ENCODE peak calls at places on chromosomes 3 and 15, in seven cellular contexts. One of them, this sample, is unnamed.

GRCh38 chr15:66734961-66735908 is 33.2 kb downstream of the SMAD6 start:
- DNase-seq in adipocyte: no peak
- DNase-seq in upper lobe of right lung: peak
- DNase-seq in fibroblast of lung: no peak
- DNase-seq in fibroblast of the aortic adventitia: peak
- DNase-seq in effector memory CD4-positive, alpha-beta T cell: no peak
- DNase-seq in fibroblast of pulmonary artery: no peak
- DNase-seq in this sample: no peak

GRCh38 chr3:108088697-108089096 is 2.1 kb downstream of the CD47 start:
- DNase-seq in adipocyte: peak
- DNase-seq in fibroblast of lung: peak
- DNase-seq in fibroblast of pulmonary artery: no peak
- DNase-seq in fibroblast of the aortic adventitia: peak
- DNase-seq in upper lobe of right lung: no peak
- DNase-seq in effector memory CD4-positive, alpha-beta T cell: peak
- DNase-seq in this sample: no peak

GRCh38 chr3:46856576-46857471 is 6.4 kb downstream of the MYL3 start:
- DNase-seq in upper lobe of right lung: peak
- DNase-seq in fibroblast of pulmonary artery: no peak
- DNase-seq in effector memory CD4-positive, alpha-beta T cell: no peak
- DNase-seq in fibroblast of the aortic adventitia: no peak
- DNase-seq in adipocyte: no peak
- DNase-seq in fibroblast of lung: no peak
- DNase-seq in this sample: no peak

GRCh38 chr3:13018561-13019242 is 54.5 kb downstream of the IQSEC1 start:
- DNase-seq in adipocyte: no peak
- DNase-seq in fibroblast of the aortic adventitia: no peak
- DNase-seq in fibroblast of pulmonary artery: no peak
- DNase-seq in upper lobe of right lung: no peak
- DNase-seq in effector memory CD4-positive, alpha-beta T cell: no peak
- DNase-seq in fibroblast of lung: no peak
- DNase-seq in this sample: no peak

GRCh38 chr3:114506622-114507300 is 212.9 kb downstream of the TIGIT start:
- DNase-seq in fibroblast of pulmonary artery: peak
- DNase-seq in adipocyte: peak
- DNase-seq in upper lobe of right lung: no peak
- DNase-seq in fibroblast of the aortic adventitia: peak
- DNase-seq in effector memory CD4-positive, alpha-beta T cell: no peak
- DNase-seq in fibroblast of lung: peak
- DNase-seq in this sample: no peak

GRCh38 chr3:171776839-171777607 is 33.3 kb downstream of the PLD1 start:
- DNase-seq in fibroblast of pulmonary artery: no peak
- DNase-seq in fibroblast of the aortic adventitia: no peak
- DNase-seq in effector memory CD4-positive, alpha-beta T cell: no peak
- DNase-seq in fibroblast of lung: no peak
- DNase-seq in upper lobe of right lung: no peak
- DNase-seq in adipocyte: no peak
- DNase-seq in this sample: no peak

GRCh38 chr3:150376001-150376848 is 31.9 kb upstream of the TSC22D2 start:
- DNase-seq in fibroblast of pulmonary artery: peak
- DNase-seq in effector memory CD4-positive, alpha-beta T cell: no peak
- DNase-seq in fibroblast of the aortic adventitia: peak
- DNase-seq in fibroblast of lung: peak
- DNase-seq in adipocyte: peak
- DNase-seq in upper lobe of right lung: no peak
- DNase-seq in this sample: no peak

GRCh38 chr3:69385033-69385722 is 710 bp downstream of the FRMD4B start:
- DNase-seq in adipocyte: no peak
- DNase-seq in fibroblast of pulmonary artery: no peak
- DNase-seq in fibroblast of the aortic adventitia: no peak
- DNase-seq in upper lobe of right lung: no peak
- DNase-seq in fibroblast of lung: no peak
- DNase-seq in effector memory CD4-positive, alpha-beta T cell: no peak
- DNase-seq in this sample: no peak

GRCh38 chr15:80906159-80906775 is 83.4 kb downstream of the MESD start:
- DNase-seq in adipocyte: peak
- DNase-seq in upper lobe of right lung: no peak
- DNase-seq in fibroblast of lung: peak
- DNase-seq in effector memory CD4-positive, alpha-beta T cell: no peak
- DNase-seq in fibroblast of pulmonary artery: no peak
- DNase-seq in fibroblast of the aortic adventitia: no peak
- DNase-seq in this sample: peak

GRCh38 chr3:138367912-138368311 is 19.5 kb downstream of the MRAS start:
- DNase-seq in adipocyte: peak
- DNase-seq in fibroblast of the aortic adventitia: peak
- DNase-seq in fibroblast of pulmonary artery: peak
- DNase-seq in fibroblast of lung: no peak
- DNase-seq in upper lobe of right lung: peak
- DNase-seq in effector memory CD4-positive, alpha-beta T cell: no peak
- DNase-seq in this sample: no peak

GRCh38 chr3:29694783-29695182 is 413.9 kb downstream of the RBMS3 start:
- DNase-seq in upper lobe of right lung: no peak
- DNase-seq in effector memory CD4-positive, alpha-beta T cell: no peak
- DNase-seq in adipocyte: peak
- DNase-seq in fibroblast of the aortic adventitia: peak
- DNase-seq in fibroblast of lung: peak
- DNase-seq in fibroblast of pulmonary artery: peak
- DNase-seq in this sample: peak

GRCh38 chr3:125319765-125320164 is 55.4 kb downstream of the ZNF148 start:
- DNase-seq in fibroblast of pulmonary artery: no peak
- DNase-seq in upper lobe of right lung: no peak
- DNase-seq in fibroblast of lung: no peak
- DNase-seq in effector memory CD4-positive, alpha-beta T cell: no peak
- DNase-seq in fibroblast of the aortic adventitia: no peak
- DNase-seq in adipocyte: no peak
- DNase-seq in this sample: no peak

GRCh38 chr3:102673271-102674115 is 238.7 kb downstream of the ZPLD1 start:
- DNase-seq in fibroblast of pulmonary artery: peak
- DNase-seq in fibroblast of lung: peak
- DNase-seq in adipocyte: peak
- DNase-seq in upper lobe of right lung: peak
- DNase-seq in effector memory CD4-positive, alpha-beta T cell: no peak
- DNase-seq in fibroblast of the aortic adventitia: peak
- DNase-seq in this sample: no peak

GRCh38 chr3:41508063-41508696 is 308.9 kb downstream of the CTNNB1 start:
- DNase-seq in fibroblast of the aortic adventitia: no peak
- DNase-seq in upper lobe of right lung: no peak
- DNase-seq in fibroblast of lung: no peak
- DNase-seq in fibroblast of pulmonary artery: no peak
- DNase-seq in adipocyte: no peak
- DNase-seq in effector memory CD4-positive, alpha-beta T cell: no peak
- DNase-seq in this sample: no peak

GRCh38 chr3:131328739-131329138 is 52.8 kb upstream of the NUDT16 start:
- DNase-seq in fibroblast of the aortic adventitia: no peak
- DNase-seq in fibroblast of pulmonary artery: no peak
- DNase-seq in effector memory CD4-positive, alpha-beta T cell: no peak
- DNase-seq in fibroblast of lung: no peak
- DNase-seq in adipocyte: no peak
- DNase-seq in upper lobe of right lung: no peak
- DNase-seq in this sample: no peak

GRCh38 chr15:64466408-64467116 is 6.2 kb downstream of the ZNF609 start:
- DNase-seq in fibroblast of pulmonary artery: no peak
- DNase-seq in effector memory CD4-positive, alpha-beta T cell: no peak
- DNase-seq in upper lobe of right lung: no peak
- DNase-seq in fibroblast of lung: no peak
- DNase-seq in adipocyte: no peak
- DNase-seq in fibroblast of the aortic adventitia: no peak
- DNase-seq in this sample: no peak

GRCh38 chr3:94185753-94186152 is 122.9 kb downstream of the NSUN3 start:
- DNase-seq in fibroblast of pulmonary artery: no peak
- DNase-seq in effector memory CD4-positive, alpha-beta T cell: no peak
- DNase-seq in adipocyte: no peak
- DNase-seq in fibroblast of the aortic adventitia: peak
- DNase-seq in fibroblast of lung: no peak
- DNase-seq in upper lobe of right lung: no peak
- DNase-seq in this sample: no peak

GRCh38 chr15:43498988-43499387 is 6.0 kb upstream of the TP53BP1 start:
- DNase-seq in adipocyte: no peak
- DNase-seq in fibroblast of pulmonary artery: no peak
- DNase-seq in upper lobe of right lung: no peak
- DNase-seq in fibroblast of lung: no peak
- DNase-seq in effector memory CD4-positive, alpha-beta T cell: no peak
- DNase-seq in fibroblast of the aortic adventitia: no peak
- DNase-seq in this sample: no peak

GRCh38 chr3:128051459-128051836 is 789 bp upstream of the SEC61A1 start:
- DNase-seq in fibroblast of the aortic adventitia: no peak
- DNase-seq in effector memory CD4-positive, alpha-beta T cell: no peak
- DNase-seq in adipocyte: no peak
- DNase-seq in upper lobe of right lung: no peak
- DNase-seq in fibroblast of pulmonary artery: no peak
- DNase-seq in fibroblast of lung: no peak
- DNase-seq in this sample: no peak

GRCh38 chr3:10763817-10764313 is 52.2 kb upstream of the SLC6A11 start:
- DNase-seq in upper lobe of right lung: no peak
- DNase-seq in adipocyte: no peak
- DNase-seq in fibroblast of pulmonary artery: no peak
- DNase-seq in effector memory CD4-positive, alpha-beta T cell: no peak
- DNase-seq in fibroblast of lung: no peak
- DNase-seq in fibroblast of the aortic adventitia: no peak
- DNase-seq in this sample: no peak

GRCh38 chr3:23481660-23482278 is 278.6 kb downstream of the UBE2E2 start:
- DNase-seq in upper lobe of right lung: no peak
- DNase-seq in effector memory CD4-positive, alpha-beta T cell: no peak
- DNase-seq in fibroblast of the aortic adventitia: no peak
- DNase-seq in adipocyte: no peak
- DNase-seq in fibroblast of pulmonary artery: no peak
- DNase-seq in fibroblast of lung: peak
- DNase-seq in this sample: no peak

GRCh38 chr15:77773003-77773402 is 140.3 kb upstream of the LINGO1 start:
- DNase-seq in upper lobe of right lung: no peak
- DNase-seq in fibroblast of lung: no peak
- DNase-seq in adipocyte: no peak
- DNase-seq in effector memory CD4-positive, alpha-beta T cell: no peak
- DNase-seq in fibroblast of the aortic adventitia: no peak
- DNase-seq in fibroblast of pulmonary artery: no peak
- DNase-seq in this sample: no peak

GRCh38 chr3:119403201-119403600 is 60.2 kb downstream of the TMEM39A start:
- DNase-seq in effector memory CD4-positive, alpha-beta T cell: no peak
- DNase-seq in fibroblast of lung: no peak
- DNase-seq in upper lobe of right lung: no peak
- DNase-seq in fibroblast of the aortic adventitia: no peak
- DNase-seq in adipocyte: peak
- DNase-seq in fibroblast of pulmonary artery: no peak
- DNase-seq in this sample: no peak

GRCh38 chr15:67838789-67839332 is 984 bp downstream of the RNU6-1 start:
- DNase-seq in fibroblast of pulmonary artery: peak
- DNase-seq in adipocyte: peak
- DNase-seq in fibroblast of lung: peak
- DNase-seq in effector memory CD4-positive, alpha-beta T cell: no peak
- DNase-seq in upper lobe of right lung: peak
- DNase-seq in fibroblast of the aortic adventitia: no peak
- DNase-seq in this sample: no peak

GRCh38 chr3:42493126-42493797 is 9.2 kb upstream of the VIPR1 start:
- DNase-seq in fibroblast of lung: no peak
- DNase-seq in effector memory CD4-positive, alpha-beta T cell: no peak
- DNase-seq in adipocyte: no peak
- DNase-seq in fibroblast of pulmonary artery: no peak
- DNase-seq in fibroblast of the aortic adventitia: no peak
- DNase-seq in upper lobe of right lung: peak
- DNase-seq in this sample: no peak

DNA sequence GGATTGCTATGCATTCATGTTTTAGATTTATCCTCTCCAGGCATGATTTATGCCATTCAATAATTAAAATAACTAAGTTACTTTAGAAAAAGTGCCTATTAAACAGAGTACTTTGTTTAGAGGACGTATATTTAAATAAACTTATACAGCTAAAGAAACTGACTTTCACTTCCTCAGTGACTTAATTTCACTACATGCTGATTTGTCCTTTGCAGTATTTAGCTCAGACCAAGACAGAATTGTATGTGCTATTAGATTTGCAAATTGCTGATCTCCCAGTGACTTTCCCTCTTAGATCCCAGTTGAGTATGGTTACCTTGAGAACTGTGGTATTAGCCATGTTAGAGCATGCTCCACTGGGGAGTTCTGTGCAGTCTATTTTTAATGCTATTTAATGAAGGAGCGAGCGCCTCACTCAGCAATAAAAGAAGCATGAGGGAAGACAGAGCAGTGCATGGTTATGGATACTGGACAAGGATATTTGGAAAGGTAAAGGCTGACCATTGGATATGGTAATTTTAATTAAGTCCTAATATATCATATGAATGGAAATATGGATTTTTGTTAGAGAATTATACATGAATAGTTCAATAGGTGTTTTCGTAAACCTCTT is 2.7 kb downstream of the ARPP21 start:
- DNase-seq in adipocyte: no peak
- DNase-seq in fibroblast of lung: no peak
- DNase-seq in upper lobe of right lung: no peak
- DNase-seq in fibroblast of pulmonary artery: no peak
- DNase-seq in effector memory CD4-positive, alpha-beta T cell: no peak
- DNase-seq in fibroblast of the aortic adventitia: no peak
- DNase-seq in this sample: no peak
- H3K4me3 ChIP-seq in adipocyte: no peak
- H3K4me3 ChIP-seq in fibroblast of lung: no peak
- H3K4me3 ChIP-seq in upper lobe of right lung: no peak
- H3K4me3 ChIP-seq in fibroblast of pulmonary artery: no peak
- H3K4me3 ChIP-seq in effector memory CD4-positive, alpha-beta T cell: no peak
- H3K4me3 ChIP-seq in fibroblast of the aortic adventitia: no peak
- H3K4me3 ChIP-seq in this sample: no peak

GRCh38 chr3:50674349-50675178 is at the start of gene DOCK3:
- DNase-seq in fibroblast of pulmonary artery: peak
- DNase-seq in fibroblast of lung: peak
- DNase-seq in adipocyte: peak
- DNase-seq in fibroblast of the aortic adventitia: peak
- DNase-seq in effector memory CD4-positive, alpha-beta T cell: peak
- DNase-seq in upper lobe of right lung: peak
- DNase-seq in this sample: no peak
- H3K4me3 ChIP-seq in fibroblast of pulmonary artery: no peak
- H3K4me3 ChIP-seq in fibroblast of lung: no peak
- H3K4me3 ChIP-seq in adipocyte: peak
- H3K4me3 ChIP-seq in fibroblast of the aortic adventitia: peak
- H3K4me3 ChIP-seq in effector memory CD4-positive, alpha-beta T cell: peak
- H3K4me3 ChIP-seq in upper lobe of right lung: peak
- H3K4me3 ChIP-seq in this sample: peak

GRCh38 chr3:184602406-184603155 is 41.0 kb downstream of the EPHB3 start:
- DNase-seq in upper lobe of right lung: no peak
- DNase-seq in effector memory CD4-positive, alpha-beta T cell: no peak
- DNase-seq in fibroblast of the aortic adventitia: no peak
- DNase-seq in adipocyte: no peak
- DNase-seq in fibroblast of lung: no peak
- DNase-seq in fibroblast of pulmonary artery: no peak
- DNase-seq in this sample: no peak
- H3K4me3 ChIP-seq in upper lobe of right lung: no peak
- H3K4me3 ChIP-seq in effector memory CD4-positive, alpha-beta T cell: no peak
- H3K4me3 ChIP-seq in fibroblast of the aortic adventitia: no peak
- H3K4me3 ChIP-seq in adipocyte: no peak
- H3K4me3 ChIP-seq in fibroblast of lung: no peak
- H3K4me3 ChIP-seq in fibroblast of pulmonary artery: no peak
- H3K4me3 ChIP-seq in this sample: no peak

DNA sequence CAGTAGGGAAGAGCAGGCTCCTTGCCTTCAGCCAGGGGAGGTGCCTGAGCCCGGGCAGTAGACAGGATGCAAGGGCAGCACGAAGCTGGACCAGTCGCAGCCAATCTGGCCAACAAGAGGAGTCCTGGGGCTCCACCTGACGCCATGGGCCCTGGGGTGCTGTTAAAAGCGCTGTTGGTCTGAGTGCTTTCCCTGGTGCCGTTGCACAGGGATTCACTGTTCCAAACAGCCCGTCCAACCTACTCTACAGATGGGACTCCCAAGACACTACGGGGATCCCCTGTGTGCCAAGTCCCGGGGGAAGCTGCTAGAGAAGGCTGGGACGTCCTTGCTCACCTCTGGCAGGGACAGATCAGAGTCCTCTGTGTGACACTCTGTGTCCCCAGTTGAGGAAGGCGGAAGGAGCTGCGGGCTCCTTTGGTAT is 632 bp downstream of the CTSH start:
- DNase-seq in upper lobe of right lung: no peak
- DNase-seq in fibroblast of the aortic adventitia: no peak
- DNase-seq in adipocyte: no peak
- DNase-seq in effector memory CD4-positive, alpha-beta T cell: no peak
- DNase-seq in fibroblast of pulmonary artery: no peak
- DNase-seq in fibroblast of lung: no peak
- DNase-seq in this sample: no peak
- H3K4me3 ChIP-seq in upper lobe of right lung: peak
- H3K4me3 ChIP-seq in fibroblast of the aortic adventitia: peak
- H3K4me3 ChIP-seq in adipocyte: no peak
- H3K4me3 ChIP-seq in effector memory CD4-positive, alpha-beta T cell: peak
- H3K4me3 ChIP-seq in fibroblast of pulmonary artery: peak
- H3K4me3 ChIP-seq in fibroblast of lung: no peak
- H3K4me3 ChIP-seq in this sample: peak